ENCODE peak calls at places on chromosomes 12 and 14, in ten cellular contexts. H, Q, R, U, W, M, Z, O, L and E are unnamed samples.

GRCh38 chr14:51093371-51094281 is 1.3 kb downstream of the TRIM9 start:
- DNase-seq in H (no peak), Q (no peak), R (peak; percentile 91), U (peak; percentile 49), W (peak; percentile 27), M (no peak), Z (peak; percentile 30), O (no peak), L (peak; percentile 72), E (no peak)

GRCh38 chr14:38250316-38250715 is 5.6 kb downstream of the CLEC14A start:
- DNase-seq in H (no peak), Q (no peak), R (no peak), U (no peak), W (peak; percentile 26), M (no peak), Z (no peak), O (no peak), L (no peak), E (no peak)

GRCh38 chr12:32332446-32332845 is 66.9 kb upstream of the FGD4 start:
- DNase-seq in H (no peak), Q (no peak), R (no peak), U (no peak), W (no peak), M (no peak), Z (no peak), O (no peak), L (no peak), E (no peak)

GRCh38 chr12:57135487-57135886 is 7.2 kb downstream of the LRP1 start:
- DNase-seq in H (no peak), Q (peak; percentile 80), R (no peak), U (no peak), W (peak; percentile 87), M (no peak), Z (no peak), O (no peak), L (no peak), E (no peak)

GRCh38 chr12:92442782-92443181 is 260.0 kb upstream of the PLEKHG7 start:
- DNase-seq in H (no peak), Q (peak; percentile 21), R (no peak), U (no peak), W (peak; percentile 7), M (no peak), Z (no peak), O (no peak), L (no peak), E (no peak)

GRCh38 chr12:70507442-70507841 is 129.8 kb downstream of the PTPRB start:
- DNase-seq in H (peak; percentile 45), Q (no peak), R (no peak), U (no peak), W (no peak), M (no peak), Z (no peak), O (peak; percentile 33), L (no peak), E (no peak)

GRCh38 chr12:19409376-19409775 is 29.9 kb upstream of the AEBP2 start:
- DNase-seq in H (no peak), Q (no peak), R (no peak), U (no peak), W (no peak), M (no peak), Z (no peak), O (no peak), L (no peak), E (no peak)

GRCh38 chr12:108567388-108567787 is 5.0 kb downstream of the ISCU start:
- DNase-seq in H (no peak), Q (peak; percentile 14), R (no peak), U (no peak), W (no peak), M (no peak), Z (no peak), O (no peak), L (no peak), E (no peak)

GRCh38 chr12:4134833-4135597 is 138.5 kb upstream of the CCND2 start:
- DNase-seq in H (no peak), Q (no peak), R (peak; percentile 33), U (no peak), W (no peak), M (no peak), Z (no peak), O (no peak), L (peak; percentile 55), E (peak; percentile 49)

GRCh38 chr14:89236846-89237245 is 180.2 kb downstream of the FOXN3 start:
- DNase-seq in H (no peak), Q (peak; percentile 17), R (no peak), U (no peak), W (no peak), M (no peak), Z (no peak), O (no peak), L (no peak), E (no peak)